ENCODE peak calls at places on chromosomes 13 and 19, in nine cellular contexts. S is adrenal gland, W is H9, J is AG09319, Q is left lung, L is tibial artery, A is GM20000, B is AG04449, I is nephron progenitor cell. X is an unnamed sample.

GRCh38 chr13:45847554-45848224 is 3.9 kb downstream of the SIAH3 start:
- DNase-seq in S (peak; percentile 47), B (no peak), I (no peak), L (no peak), J (no peak), W (peak; percentile 35), A (peak; percentile 36), Q (peak; percentile 56), X (peak; percentile 41)

GRCh38 chr13:99067160-99067985 is 89.5 kb upstream of the DOCK9 start:
- DNase-seq in J (no peak), L (no peak), I (no peak), S (no peak), A (no peak), Q (no peak), W (no peak), B (peak; percentile 54), X (no peak)

GRCh38 chr13:106117035-106117434 is 418.4 kb downstream of the EFNB2 start:
- DNase-seq in S (no peak), J (peak; percentile 34), I (no peak), L (no peak), W (no peak), A (no peak), Q (no peak), B (no peak), X (no peak)

GRCh38 chr13:78137404-78138142 is 218.9 kb upstream of the EDNRB start:
- DNase-seq in J (peak; percentile 43), S (peak; percentile 17), B (peak; percentile 14), I (peak; percentile 41), Q (no peak), W (peak; percentile 66), L (no peak), A (peak; percentile 36), X (peak; percentile 32)

GRCh38 chr19:51365211-51366049 is 758 bp downstream of the ETFB start:
- DNase-seq in A (no peak), L (no peak), I (no peak), J (no peak), B (no peak), W (no peak), S (peak; percentile 68), Q (no peak), X (no peak)

GRCh38 chr19:48819366-48819816 is 8.6 kb upstream of the BCAT2 start:
- DNase-seq in I (no peak), J (peak; percentile 98), Q (peak; percentile 86), W (no peak), A (no peak), B (no peak), S (peak; percentile 98), L (peak; percentile 97), X (no peak)

GRCh38 chr13:106176103-106176502 is 359.4 kb downstream of the EFNB2 start:
- DNase-seq in L (no peak), I (no peak), A (no peak), B (peak; percentile 38), Q (no peak), W (no peak), J (no peak), S (no peak), X (no peak)

GRCh38 chr13:106110241-106110855 is 425.1 kb downstream of the EFNB2 start:
- DNase-seq in A (no peak), L (no peak), B (no peak), W (no peak), I (no peak), Q (no peak), J (no peak), S (no peak), X (no peak)

GRCh38 chr13:45015300-45015699 is 26.0 kb downstream of the GPALPP1 start:
- DNase-seq in J (no peak), L (no peak), S (no peak), I (no peak), B (no peak), W (no peak), Q (no peak), A (no peak), X (no peak)

GRCh38 chr19:47779524-47780214 is 1.2 kb downstream of the SELENOW start:
- DNase-seq in I (no peak), A (no peak), L (peak; percentile 92), W (no peak), B (no peak), J (no peak), Q (peak; percentile 60), S (no peak), X (no peak)

GRCh38 chr19:12983561-12984142 is 11.6 kb upstream of the NFIX start:
- DNase-seq in A (peak; percentile 93), J (peak; percentile 56), S (peak; percentile 77), W (peak; percentile 78), B (no peak), Q (peak; percentile 72), L (peak; percentile 89), I (peak; percentile 83), X (peak; percentile 90)

GRCh38 chr19:10315335-10316214 is at the start of gene FDX2:
- DNase-seq in I (peak; percentile 96), B (no peak), S (peak; percentile 82), Q (peak; percentile 89), L (peak; percentile 88), J (peak; percentile 46), A (peak; percentile 97), W (peak; percentile 93), X (peak; percentile 96)

GRCh38 chr13:104015646-104016396 is 949.6 kb upstream of the SLC10A2 start:
- DNase-seq in W (no peak), Q (no peak), S (no peak), A (no peak), I (no peak), J (no peak), L (no peak), B (no peak), X (no peak)

GRCh38 chr19:33686687-33687541 is 65.2 kb downstream of the CHST8 start:
- DNase-seq in Q (no peak), B (no peak), A (no peak), I (no peak), L (peak; percentile 25), J (no peak), W (no peak), S (no peak), X (no peak)

GRCh38 chr19:8515317-8515716 is 1.4 kb upstream of the ZNF414 start:
- DNase-seq in B (no peak), I (no peak), L (no peak), Q (no peak), J (no peak), W (no peak), A (no peak), S (no peak), X (no peak)

GRCh38 chr19:55132453-55133129 is 15.2 kb upstream of the PPP1R12C start:
- DNase-seq in J (no peak), A (peak; percentile 25), B (no peak), I (no peak), S (no peak), W (no peak), Q (no peak), L (no peak), X (no peak)
- TF ChIP-seq CTCF in J (no peak), A (no peak), B (no peak), I (no peak), S (no peak), W (peak; percentile 36), Q (no peak), L (no peak), X (no peak)

GRCh38 chr19:39846176-39846677 is at the start of gene FBL:
- DNase-seq in A (peak; percentile 98), J (peak; percentile 74), B (peak; percentile 19), L (peak; percentile 97), Q (peak; percentile 97), S (peak; percentile 94), W (peak; percentile 89), I (peak; percentile 99), X (peak; percentile 99)

GRCh38 chr19:39846678-39847486 is 703 bp upstream of the FBL start:
- DNase-seq in W (peak; percentile 49), S (no peak), B (no peak), J (no peak), I (no peak), L (no peak), Q (no peak), A (no peak), X (no peak)

GRCh38 chr19:39843919-39844793 is 2.0 kb downstream of the FBL start:
- DNase-seq in S (no peak), J (peak; percentile 18), L (no peak), W (no peak), B (no peak), Q (no peak), I (no peak), A (peak; percentile 68), X (no peak)

GRCh38 chr19:39845172-39845571 is 1.0 kb downstream of the FBL start:
- DNase-seq in I (no peak), W (no peak), J (no peak), A (no peak), B (no peak), L (no peak), Q (no peak), S (no peak), X (no peak)

GRCh38 chr19:39845621-39846175 is 481 bp downstream of the FBL start:
- DNase-seq in A (no peak), S (no peak), W (no peak), Q (no peak), B (no peak), L (no peak), I (peak; percentile 31), J (peak; percentile 5), X (no peak)
- TF ChIP-seq CTCF in A (no peak), S (no peak), W (no peak), Q (no peak), B (peak; percentile 36), L (no peak), I (no peak), J (peak; percentile 33), X (peak; percentile 24)

GRCh38 chr13:21333186-21333585 is 125.9 kb downstream of the ZDHHC20 start:
- DNase-seq in W (no peak), A (no peak), S (no peak), I (no peak), Q (no peak), J (no peak), L (no peak), B (no peak), X (no peak)

GRCh38 chr13:21338651-21339278 is 120.3 kb downstream of the ZDHHC20 start:
- DNase-seq in L (no peak), J (no peak), S (no peak), A (no peak), B (no peak), Q (no peak), I (no peak), W (no peak), X (no peak)

GRCh38 chr13:21338156-21338555 is 120.9 kb downstream of the ZDHHC20 start:
- DNase-seq in J (no peak), Q (no peak), A (no peak), S (no peak), L (no peak), B (no peak), W (no peak), I (no peak), X (no peak)

GRCh38 chr13:21341637-21342422 is 117.3 kb downstream of the ZDHHC20 start:
- DNase-seq in Q (no peak), W (no peak), I (no peak), L (no peak), A (no peak), S (no peak), J (no peak), B (no peak), X (no peak)

GRCh38 chr13:21336609-21337008 is 122.5 kb downstream of the ZDHHC20 start:
- DNase-seq in S (no peak), A (no peak), B (no peak), L (no peak), I (no peak), Q (no peak), W (no peak), J (no peak), X (no peak)
- TF ChIP-seq CTCF in S (no peak), A (no peak), B (no peak), L (no peak), I (no peak), Q (no peak), W (no peak), J (no peak), X (no peak)

GRCh38 chr19:46404884-46405658 is 8.3 kb downstream of the CCDC8 start:
- DNase-seq in B (no peak), J (no peak), Q (no peak), S (no peak), I (peak; percentile 51), L (no peak), W (peak; percentile 78), A (no peak), X (peak; percentile 56)
- TF ChIP-seq CTCF in B (peak; percentile 23), J (no peak), Q (no peak), S (no peak), I (peak; percentile 15), L (no peak), W (peak; percentile 55), A (no peak), X (no peak)